ENCODE peak calls at places on chromosome 12, in eight cellular contexts. A is colonic mucosa; J is NB4; H is A673; C is GM06990; P is fibroblast of pulmonary artery; N is lower lobe of right lung; E is CD8-positive, alpha-beta T cell. V is an unnamed sample.

GRCh38 chr12:121804417-121805111 is 755 bp downstream of the SETD1B start:
- DNase-seq in J (peak), H (peak), C (peak), A (peak), P (no peak), E (peak), N (no peak), V (no peak)

GRCh38 chr12:104846056-104846762 is 111.9 kb downstream of the SLC41A2 start:
- DNase-seq in C (no peak), E (no peak), J (no peak), N (no peak), P (no peak), H (no peak), A (no peak), V (no peak)

GRCh38 chr12:79933580-79934264 is 1.2 kb downstream of the PPP1R12A start:
- DNase-seq in C (no peak), H (peak), N (no peak), E (no peak), P (peak), J (peak), A (peak), V (peak)

GRCh38 chr12:113933201-113933786 is 32.8 kb downstream of the RBM19 start:
- DNase-seq in N (no peak), C (no peak), E (no peak), A (no peak), H (no peak), P (peak), J (no peak), V (peak)

GRCh38 chr12:122366685-122367475 is 55.6 kb downstream of the CLIP1 start:
- DNase-seq in E (no peak), N (no peak), H (peak), C (no peak), J (peak), A (no peak), P (peak), V (peak)

GRCh38 chr12:106170285-106170684 is 31.5 kb upstream of the NUAK1 start:
- DNase-seq in P (peak), J (no peak), C (no peak), N (no peak), E (no peak), H (no peak), A (no peak), V (peak)

GRCh38 chr12:89349814-89350213 is 2.5 kb downstream of the DUSP6 start:
- DNase-seq in N (no peak), P (peak), C (no peak), E (no peak), H (peak), A (peak), J (peak), V (peak)

GRCh38 chr12:46933947-46934346 is 108.2 kb upstream of the SLC38A4 start:
- DNase-seq in H (peak), J (peak), P (peak), A (no peak), E (no peak), C (no peak), N (no peak), V (peak)

GRCh38 chr12:93813972-93814821 is 137.0 kb downstream of the CRADD start:
- DNase-seq in E (no peak), P (peak), H (no peak), J (no peak), C (no peak), N (peak), A (peak), V (peak)

GRCh38 chr12:76883826-76884225 is 5.0 kb upstream of the CSRP2 start:
- DNase-seq in P (peak), E (no peak), C (no peak), H (no peak), N (no peak), J (no peak), A (no peak), V (peak)

GRCh38 chr12:131565256-131566005 is 145.5 kb upstream of the SFSWAP start:
- DNase-seq in P (no peak), J (no peak), C (no peak), N (no peak), E (no peak), A (no peak), H (no peak), V (no peak)

GRCh38 chr12:72264548-72265175 is 7.5 kb upstream of the TRHDE start:
- DNase-seq in P (peak), J (peak), N (no peak), H (peak), E (no peak), A (no peak), C (no peak), V (peak)
- TF ChIP-seq CTCF in P (peak), J (peak), N (peak), H (peak), E (no peak), A (no peak), C (peak), V (peak)

DNA sequence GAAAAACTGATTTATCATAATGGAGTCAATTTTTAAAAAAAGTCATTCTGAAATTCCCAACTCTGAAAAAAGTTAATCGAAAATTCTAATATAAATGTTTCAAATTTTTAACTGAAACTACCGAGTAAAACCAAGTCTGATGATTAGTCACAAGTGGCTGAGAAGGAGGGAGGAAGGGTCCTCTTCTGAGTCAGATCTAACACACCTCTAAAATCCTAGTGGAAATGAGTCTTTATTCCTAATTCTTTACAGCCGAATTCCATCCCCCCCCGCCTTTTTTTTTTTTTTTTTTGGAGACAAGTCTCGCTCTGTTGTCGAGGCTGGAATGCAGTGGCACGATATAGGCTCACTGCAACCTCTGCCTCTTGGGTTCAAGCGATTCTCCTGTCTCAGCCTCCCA is 37.9 kb downstream of the RAD9B start:
- DNase-seq in A (no peak), E (no peak), P (no peak), J (no peak), H (no peak), N (no peak), C (no peak), V (no peak)
- H3K4me3 ChIP-seq in A (no peak), E (no peak), P (no peak), J (no peak), H (no peak), N (no peak), C (no peak), V (no peak)

GRCh38 chr12:38911611-38912010 is 6.2 kb upstream of the CPNE8 start:
- DNase-seq in H (no peak), J (no peak), N (no peak), C (no peak), P (no peak), A (no peak), E (no peak), V (no peak)
- TF ChIP-seq CTCF in H (no peak), J (no peak), N (no peak), C (peak), P (no peak), A (peak), E (no peak), V (no peak)

DNA sequence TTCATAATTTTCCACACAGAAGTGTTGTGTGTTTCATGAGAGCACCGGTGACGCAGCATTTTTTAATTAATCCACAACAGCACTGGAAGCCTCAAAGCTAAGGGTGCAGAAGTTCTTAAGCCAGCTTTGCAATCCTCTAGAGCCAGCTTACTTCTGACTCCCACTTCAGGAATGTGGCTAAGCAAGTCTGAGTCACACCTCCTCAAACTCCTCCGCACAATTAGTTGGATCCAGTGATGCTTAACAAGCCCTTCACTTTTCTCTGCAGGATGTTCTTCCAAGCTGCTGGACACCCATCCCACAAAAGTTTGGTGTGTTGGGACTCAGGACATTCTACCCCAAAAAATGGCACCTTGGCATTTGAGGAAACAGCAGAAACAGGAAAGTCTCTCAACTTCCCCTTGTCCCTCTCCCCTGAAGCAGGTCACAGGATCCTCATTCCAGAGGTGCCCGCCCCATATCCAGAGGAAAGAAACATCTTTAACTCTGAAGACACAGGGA is 210.0 kb downstream of the PPM1H start:
- DNase-seq in E (no peak), C (no peak), H (peak), P (peak), A (peak), J (peak), N (no peak), V (peak)
- H3K4me3 ChIP-seq in E (no peak), C (no peak), H (no peak), P (no peak), A (no peak), J (no peak), N (no peak), V (no peak)

DNA sequence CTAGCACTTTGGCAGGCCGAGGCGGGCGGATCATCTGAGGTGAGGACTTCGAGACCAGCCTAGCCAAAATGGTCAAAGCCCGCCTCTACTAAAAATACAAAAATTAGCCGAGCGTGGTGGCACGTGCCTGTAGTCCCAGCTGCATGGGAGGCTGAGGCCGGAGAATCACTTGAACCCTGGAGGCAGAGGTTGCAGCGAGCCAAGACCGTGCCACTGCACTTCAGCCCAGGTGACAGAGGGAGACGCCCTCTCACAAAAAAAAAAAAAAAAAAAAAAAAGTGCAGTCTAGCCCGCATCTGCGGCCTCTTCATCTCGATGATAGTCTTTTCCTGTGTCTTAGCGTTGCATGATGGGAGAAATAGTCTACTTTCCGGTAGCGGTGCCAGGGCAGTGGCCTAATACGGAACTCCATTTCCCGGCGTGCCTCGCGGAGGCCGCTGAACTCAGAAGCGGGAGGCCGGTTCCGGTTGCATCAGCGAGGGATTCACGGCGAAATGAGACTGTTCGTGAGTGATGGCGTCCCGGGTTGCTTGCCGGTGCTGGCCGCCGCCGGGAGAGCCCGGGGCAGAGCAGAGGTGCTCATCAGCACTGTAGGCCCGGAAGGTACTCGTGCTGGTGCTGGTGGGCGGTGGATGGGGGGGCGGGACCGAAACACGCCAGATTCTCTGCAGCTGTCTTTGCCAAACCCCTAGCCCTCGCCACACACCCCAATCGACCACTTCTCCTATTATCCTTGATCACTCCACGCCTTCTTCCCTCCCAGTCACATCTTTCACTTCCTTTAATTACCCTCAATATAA is at the start of gene MARS1:
- DNase-seq in A (peak), H (peak), E (peak), P (peak), J (peak), C (peak), N (peak), V (peak)
- TF ChIP-seq CTCF in A (no peak), H (peak), E (no peak), P (no peak), J (peak), C (peak), N (no peak), V (no peak)

GRCh38 chr12:67797316-67797741 is 148.8 kb downstream of the DYRK2 start:
- DNase-seq in H (no peak), J (no peak), C (no peak), A (no peak), N (no peak), P (peak), E (no peak), V (no peak)
- H3K4me3 ChIP-seq in H (no peak), J (no peak), C (no peak), A (no peak), N (no peak), P (no peak), E (no peak), V (no peak)

GRCh38 chr12:102543494-102543893 is 63.1 kb upstream of the IGF1 start:
- DNase-seq in C (no peak), P (no peak), H (no peak), A (no peak), E (no peak), N (no peak), J (peak), V (no peak)
- TF ChIP-seq CTCF in C (peak), P (no peak), H (peak), A (no peak), E (no peak), N (no peak), J (peak), V (peak)

GRCh38 chr12:130118181-130118580 is 44.1 kb upstream of the FZD10 start:
- DNase-seq in J (no peak), C (no peak), A (no peak), E (no peak), P (no peak), N (no peak), H (no peak), V (no peak)

GRCh38 chr12:130120012-130120805 is 42.1 kb upstream of the FZD10 start:
- DNase-seq in H (no peak), E (no peak), N (no peak), J (no peak), P (no peak), A (no peak), C (no peak), V (no peak)

GRCh38 chr12:130117256-130117655 is 45.0 kb upstream of the FZD10 start:
- DNase-seq in C (no peak), H (no peak), E (no peak), P (no peak), J (no peak), N (no peak), A (no peak), V (no peak)

GRCh38 chr12:130121246-130122005 is 40.8 kb upstream of the FZD10 start:
- DNase-seq in H (no peak), E (no peak), J (no peak), P (no peak), A (no peak), C (no peak), N (no peak), V (no peak)

GRCh38 chr12:130119241-130119861 is 42.9 kb upstream of the FZD10 start:
- DNase-seq in E (no peak), N (no peak), C (no peak), A (no peak), H (no peak), J (no peak), P (no peak), V (no peak)
- H3K4me3 ChIP-seq in E (no peak), N (no peak), C (no peak), A (no peak), H (no peak), J (no peak), P (no peak), V (no peak)

V was measured in choroid plexus epithelial cell.